ENCODE peak calls at places on chromosomes 12 and 14, in six cellular contexts. One of them, this sample, is unnamed.

GRCh38 chr12:58920102-58920955 is at the start of gene LRIG3:
- DNase-seq in A549: peak
- DNase-seq in right cardiac atrium: peak
- DNase-seq in brain microvascular endothelial cell: peak
- DNase-seq in BJ: no peak
- DNase-seq in gastrocnemius medialis: peak
- DNase-seq in this sample: peak

GRCh38 chr14:21070083-21070609 is at the start of gene ARHGEF40:
- DNase-seq in A549: no peak
- DNase-seq in right cardiac atrium: peak
- DNase-seq in brain microvascular endothelial cell: peak
- DNase-seq in BJ: no peak
- DNase-seq in gastrocnemius medialis: peak
- DNase-seq in this sample: no peak

GRCh38 chr12:82426081-82426480 is 67.8 kb downstream of the METTL25 start:
- DNase-seq in A549: no peak
- DNase-seq in right cardiac atrium: no peak
- DNase-seq in brain microvascular endothelial cell: no peak
- DNase-seq in BJ: no peak
- DNase-seq in gastrocnemius medialis: no peak
- DNase-seq in this sample: no peak

GRCh38 chr12:65277994-65278575 is 398 bp upstream of the MSRB3 start:
- DNase-seq in A549: no peak
- DNase-seq in right cardiac atrium: no peak
- DNase-seq in brain microvascular endothelial cell: no peak
- DNase-seq in BJ: no peak
- DNase-seq in gastrocnemius medialis: peak
- DNase-seq in this sample: no peak

GRCh38 chr12:124599074-124599999 is 31.9 kb upstream of the NCOR2 start:
- DNase-seq in A549: no peak
- DNase-seq in right cardiac atrium: no peak
- DNase-seq in brain microvascular endothelial cell: peak
- DNase-seq in BJ: no peak
- DNase-seq in gastrocnemius medialis: no peak
- DNase-seq in this sample: peak

GRCh38 chr12:21296751-21297406 is 37.8 kb downstream of the SLCO1A2 start:
- DNase-seq in A549: peak
- DNase-seq in right cardiac atrium: no peak
- DNase-seq in brain microvascular endothelial cell: no peak
- DNase-seq in BJ: no peak
- DNase-seq in gastrocnemius medialis: no peak
- DNase-seq in this sample: no peak

GRCh38 chr14:105879867-105880561 is 353.6 kb downstream of the TMEM121 start:
- DNase-seq in A549: no peak
- DNase-seq in right cardiac atrium: peak
- DNase-seq in brain microvascular endothelial cell: no peak
- DNase-seq in BJ: no peak
- DNase-seq in gastrocnemius medialis: peak
- DNase-seq in this sample: no peak

GRCh38 chr12:68042212-68042699 is 53.0 kb downstream of the IFNG-AS1 start:
- DNase-seq in A549: no peak
- DNase-seq in right cardiac atrium: no peak
- DNase-seq in brain microvascular endothelial cell: no peak
- DNase-seq in BJ: no peak
- DNase-seq in gastrocnemius medialis: no peak
- DNase-seq in this sample: no peak

GRCh38 chr12:105567061-105567460 is 236.6 kb downstream of the C12orf75 start:
- DNase-seq in A549: no peak
- DNase-seq in right cardiac atrium: no peak
- DNase-seq in brain microvascular endothelial cell: no peak
- DNase-seq in BJ: no peak
- DNase-seq in gastrocnemius medialis: no peak
- DNase-seq in this sample: no peak

GRCh38 chr12:69284131-69284530 is 44.8 kb downstream of the CPSF6 start:
- DNase-seq in A549: peak
- DNase-seq in right cardiac atrium: peak
- DNase-seq in brain microvascular endothelial cell: peak
- DNase-seq in BJ: no peak
- DNase-seq in gastrocnemius medialis: peak
- DNase-seq in this sample: peak

GRCh38 chr12:26011099-26011498 is 52.6 kb downstream of the RASSF8 start:
- DNase-seq in A549: no peak
- DNase-seq in right cardiac atrium: no peak
- DNase-seq in brain microvascular endothelial cell: no peak
- DNase-seq in BJ: peak
- DNase-seq in gastrocnemius medialis: no peak
- DNase-seq in this sample: peak

GRCh38 chr12:64968989-64969819 is 144.8 kb downstream of the TBC1D30 start:
- DNase-seq in A549: peak
- DNase-seq in right cardiac atrium: no peak
- DNase-seq in brain microvascular endothelial cell: peak
- DNase-seq in BJ: peak
- DNase-seq in gastrocnemius medialis: no peak
- DNase-seq in this sample: peak

GRCh38 chr12:129928643-129929042 is 24.8 kb upstream of the TMEM132D start:
- DNase-seq in A549: no peak
- DNase-seq in right cardiac atrium: no peak
- DNase-seq in brain microvascular endothelial cell: no peak
- DNase-seq in BJ: no peak
- DNase-seq in gastrocnemius medialis: no peak
- DNase-seq in this sample: no peak

GRCh38 chr14:36423430-36423829 is 96.6 kb downstream of the NKX2-1 start:
- DNase-seq in A549: no peak
- DNase-seq in right cardiac atrium: no peak
- DNase-seq in brain microvascular endothelial cell: no peak
- DNase-seq in BJ: no peak
- DNase-seq in gastrocnemius medialis: no peak
- DNase-seq in this sample: no peak

GRCh38 chr14:66043921-66044320 is 442.2 kb upstream of the CCDC196 start:
- DNase-seq in A549: no peak
- DNase-seq in right cardiac atrium: no peak
- DNase-seq in brain microvascular endothelial cell: no peak
- DNase-seq in BJ: no peak
- DNase-seq in gastrocnemius medialis: no peak
- DNase-seq in this sample: no peak

GRCh38 chr14:83164016-83164415 is 1630.4 kb upstream of the SEL1L start:
- DNase-seq in A549: no peak
- DNase-seq in right cardiac atrium: no peak
- DNase-seq in brain microvascular endothelial cell: peak
- DNase-seq in BJ: peak
- DNase-seq in gastrocnemius medialis: no peak
- DNase-seq in this sample: peak

GRCh38 chr12:124167141-124167540 is 127.8 kb upstream of the RFLNA start:
- DNase-seq in A549: no peak
- DNase-seq in right cardiac atrium: no peak
- DNase-seq in brain microvascular endothelial cell: no peak
- DNase-seq in BJ: no peak
- DNase-seq in gastrocnemius medialis: no peak
- DNase-seq in this sample: no peak

GRCh38 chr12:6868211-6869048 is 1.1 kb downstream of the TPI1 start:
- DNase-seq in A549: no peak
- DNase-seq in right cardiac atrium: no peak
- DNase-seq in brain microvascular endothelial cell: no peak
- DNase-seq in BJ: no peak
- DNase-seq in gastrocnemius medialis: peak
- DNase-seq in this sample: no peak

GRCh38 chr14:34222122-34222521 is 239.9 kb downstream of the SPTSSA start:
- DNase-seq in A549: peak
- DNase-seq in right cardiac atrium: no peak
- DNase-seq in brain microvascular endothelial cell: no peak
- DNase-seq in BJ: no peak
- DNase-seq in gastrocnemius medialis: no peak
- DNase-seq in this sample: no peak

GRCh38 chr12:119145367-119145766 is 33.4 kb upstream of the HSPB8 start:
- DNase-seq in A549: no peak
- DNase-seq in right cardiac atrium: no peak
- DNase-seq in brain microvascular endothelial cell: no peak
- DNase-seq in BJ: no peak
- DNase-seq in gastrocnemius medialis: no peak
- DNase-seq in this sample: no peak

GRCh38 chr14:59299731-59300130 is 111.3 kb downstream of the DAAM1 start:
- DNase-seq in A549: no peak
- DNase-seq in right cardiac atrium: no peak
- DNase-seq in brain microvascular endothelial cell: no peak
- DNase-seq in BJ: no peak
- DNase-seq in gastrocnemius medialis: no peak
- DNase-seq in this sample: no peak

GRCh38 chr12:1297206-1297605 is 297.2 kb downstream of the FBXL14 start:
- DNase-seq in A549: no peak
- DNase-seq in right cardiac atrium: no peak
- DNase-seq in brain microvascular endothelial cell: no peak
- DNase-seq in BJ: peak
- DNase-seq in gastrocnemius medialis: no peak
- DNase-seq in this sample: no peak

GRCh38 chr12:4690760-4691159 is 29.4 kb upstream of the GALNT8 start:
- DNase-seq in A549: no peak
- DNase-seq in right cardiac atrium: no peak
- DNase-seq in brain microvascular endothelial cell: no peak
- DNase-seq in BJ: no peak
- DNase-seq in gastrocnemius medialis: no peak
- DNase-seq in this sample: no peak

GRCh38 chr12:103780093-103780440 is 61.0 kb downstream of the NT5DC3 start:
- DNase-seq in A549: no peak
- DNase-seq in right cardiac atrium: no peak
- DNase-seq in brain microvascular endothelial cell: peak
- DNase-seq in BJ: no peak
- DNase-seq in gastrocnemius medialis: no peak
- DNase-seq in this sample: no peak

GRCh38 chr14:70808023-70808401 is 1.3 kb downstream of the MAP3K9 start:
- DNase-seq in A549: peak
- DNase-seq in right cardiac atrium: no peak
- DNase-seq in brain microvascular endothelial cell: no peak
- DNase-seq in BJ: no peak
- DNase-seq in gastrocnemius medialis: no peak
- DNase-seq in this sample: no peak

GRCh38 chr14:63542231-63542999 is 762 bp downstream of the PPP2R5E start:
- DNase-seq in A549: no peak
- DNase-seq in right cardiac atrium: peak
- DNase-seq in brain microvascular endothelial cell: no peak
- DNase-seq in BJ: no peak
- DNase-seq in gastrocnemius medialis: peak
- DNase-seq in this sample: no peak

GRCh38 chr12:82691513-82691912 is 4.8 kb downstream of the TMTC2 start:
- DNase-seq in A549: no peak
- DNase-seq in right cardiac atrium: no peak
- DNase-seq in brain microvascular endothelial cell: no peak
- DNase-seq in BJ: no peak
- DNase-seq in gastrocnemius medialis: no peak
- DNase-seq in this sample: no peak

GRCh38 chr12:114911196-114911595 is 227.2 kb upstream of the TBX3 start:
- DNase-seq in A549: no peak
- DNase-seq in right cardiac atrium: no peak
- DNase-seq in brain microvascular endothelial cell: no peak
- DNase-seq in BJ: no peak
- DNase-seq in gastrocnemius medialis: no peak
- DNase-seq in this sample: no peak

GRCh38 chr12:31929140-31929526 is 30.1 kb upstream of the RESF1 start:
- DNase-seq in A549: no peak
- DNase-seq in right cardiac atrium: no peak
- DNase-seq in brain microvascular endothelial cell: no peak
- DNase-seq in BJ: no peak
- DNase-seq in gastrocnemius medialis: no peak
- DNase-seq in this sample: no peak

GRCh38 chr14:95511687-95512086 is 4.8 kb downstream of the SYNE3 start:
- DNase-seq in A549: no peak
- DNase-seq in right cardiac atrium: no peak
- DNase-seq in brain microvascular endothelial cell: no peak
- DNase-seq in BJ: no peak
- DNase-seq in gastrocnemius medialis: no peak
- DNase-seq in this sample: no peak
- H3K4me3 ChIP-seq in A549: no peak
- H3K4me3 ChIP-seq in right cardiac atrium: no peak
- H3K4me3 ChIP-seq in brain microvascular endothelial cell: no peak
- H3K4me3 ChIP-seq in BJ: no peak
- H3K4me3 ChIP-seq in gastrocnemius medialis: no peak
- H3K4me3 ChIP-seq in this sample: no peak

DNA sequence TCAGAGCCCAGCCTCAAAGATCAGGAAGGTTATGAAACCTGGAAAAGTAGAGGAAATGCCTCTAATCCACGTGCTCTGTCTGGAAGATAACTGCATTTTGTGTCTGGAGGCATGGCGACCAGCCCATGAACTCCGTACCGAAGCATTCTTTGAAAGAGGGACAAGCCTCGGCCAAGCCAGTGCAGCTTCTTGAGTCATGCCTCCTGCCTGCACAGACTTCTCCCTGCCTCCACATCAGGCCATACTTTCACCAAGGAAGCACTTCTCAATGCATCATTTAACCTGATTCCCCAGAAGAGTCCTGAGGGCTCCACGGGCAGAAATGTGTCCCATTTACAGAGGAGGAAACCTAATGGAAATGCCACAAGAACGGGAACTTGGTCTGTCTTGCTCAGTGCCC is 3.4 kb downstream of the ACTN1 start:
- DNase-seq in A549: no peak
- DNase-seq in right cardiac atrium: peak
- DNase-seq in brain microvascular endothelial cell: peak
- DNase-seq in BJ: peak
- DNase-seq in gastrocnemius medialis: no peak
- DNase-seq in this sample: no peak
- H3K4me3 ChIP-seq in A549: peak
- H3K4me3 ChIP-seq in right cardiac atrium: no peak
- H3K4me3 ChIP-seq in brain microvascular endothelial cell: peak
- H3K4me3 ChIP-seq in BJ: peak
- H3K4me3 ChIP-seq in gastrocnemius medialis: no peak
- H3K4me3 ChIP-seq in this sample: peak

GRCh38 chr12:13100882-13101769 is 2.3 kb downstream of the GSG1 start:
- DNase-seq in A549: peak
- DNase-seq in right cardiac atrium: peak
- DNase-seq in brain microvascular endothelial cell: peak
- DNase-seq in BJ: peak
- DNase-seq in gastrocnemius medialis: peak
- DNase-seq in this sample: peak

GRCh38 chr12:13100610-13100881 is 2.9 kb downstream of the GSG1 start:
- DNase-seq in A549: no peak
- DNase-seq in right cardiac atrium: no peak
- DNase-seq in brain microvascular endothelial cell: no peak
- DNase-seq in BJ: no peak
- DNase-seq in gastrocnemius medialis: no peak
- DNase-seq in this sample: no peak

GRCh38 chr12:13101854-13102375 is 1.6 kb downstream of the GSG1 start:
- DNase-seq in A549: peak
- DNase-seq in right cardiac atrium: no peak
- DNase-seq in brain microvascular endothelial cell: peak
- DNase-seq in BJ: no peak
- DNase-seq in gastrocnemius medialis: no peak
- DNase-seq in this sample: no peak

GRCh38 chr12:13099066-13099909 is 4.2 kb downstream of the GSG1 start:
- DNase-seq in A549: no peak
- DNase-seq in right cardiac atrium: no peak
- DNase-seq in brain microvascular endothelial cell: no peak
- DNase-seq in BJ: no peak
- DNase-seq in gastrocnemius medialis: peak
- DNase-seq in this sample: no peak

GRCh38 chr12:13099910-13100609 is 3.4 kb downstream of the GSG1 start:
- DNase-seq in A549: no peak
- DNase-seq in right cardiac atrium: no peak
- DNase-seq in brain microvascular endothelial cell: no peak
- DNase-seq in BJ: no peak
- DNase-seq in gastrocnemius medialis: no peak
- DNase-seq in this sample: no peak
- H3K4me3 ChIP-seq in A549: no peak
- H3K4me3 ChIP-seq in right cardiac atrium: peak
- H3K4me3 ChIP-seq in brain microvascular endothelial cell: no peak
- H3K4me3 ChIP-seq in BJ: no peak
- H3K4me3 ChIP-seq in gastrocnemius medialis: no peak
- H3K4me3 ChIP-seq in this sample: no peak

GRCh38 chr12:121005346-121005815 is 10.9 kb downstream of the C12orf43 start:
- DNase-seq in A549: peak
- DNase-seq in right cardiac atrium: no peak
- DNase-seq in brain microvascular endothelial cell: peak
- DNase-seq in BJ: no peak
- DNase-seq in gastrocnemius medialis: no peak
- DNase-seq in this sample: no peak
- H3K4me3 ChIP-seq in A549: no peak
- H3K4me3 ChIP-seq in right cardiac atrium: no peak
- H3K4me3 ChIP-seq in brain microvascular endothelial cell: no peak
- H3K4me3 ChIP-seq in BJ: no peak
- H3K4me3 ChIP-seq in gastrocnemius medialis: no peak
- H3K4me3 ChIP-seq in this sample: no peak